ENCODE peak calls at places on chromosome 21, in seven cellular contexts. L, I, B, S, C, V and J are unnamed samples. For H3K4me1 and H3K36me3, the result is how much of the 10 kb centered on the place peaks cover.

GRCh38 chr21:39175154-39175553 is 8.1 kb downstream of the PSMG1 start:
- DNase-seq in L (no peak), I (no peak), B (no peak), S (no peak), C (no peak), V (no peak), J (no peak)

GRCh38 chr21:44931137-44931500 is 8.7 kb upstream of the SLX9 start:
- DNase-seq in L (no peak), I (no peak), B (peak), S (no peak), C (no peak), V (no peak), J (peak)

GRCh38 chr21:41810597-41810932 is 43.7 kb upstream of the RIPK4 start:
- DNase-seq in L (no peak), I (no peak), B (no peak), S (no peak), C (no peak), V (no peak), J (no peak)

GRCh38 chr21:39182484-39183271 is 573 bp downstream of the PSMG1 start:
- DNase-seq in L (no peak), I (peak), B (no peak), S (no peak), C (no peak), V (peak), J (no peak)

GRCh38 chr21:41164981-41165650 is 2.8 kb upstream of the BACE2 start:
- DNase-seq in L (peak), I (peak), B (no peak), S (no peak), C (peak), V (peak), J (no peak)

GRCh38 chr21:44982558-44983244 is 42.9 kb downstream of the SLX9 start:
- DNase-seq in L (no peak), I (no peak), B (peak), S (peak), C (peak), V (no peak), J (peak)

GRCh38 chr21:25371831-25372434 is 235.3 kb downstream of the MRPL39 start:
- DNase-seq in L (no peak), I (no peak), B (no peak), S (no peak), C (no peak), V (no peak), J (no peak)

GRCh38 chr21:41767606-41768370 is 936 bp upstream of the RIPK4 start:
- DNase-seq in L (no peak), I (no peak), B (no peak), S (no peak), C (no peak), V (no peak), J (no peak)

GRCh38 chr21:36122977-36123376 is 11.9 kb upstream of the CBR3 start:
- DNase-seq in L (no peak), I (no peak), B (no peak), S (no peak), C (no peak), V (no peak), J (no peak)

GRCh38 chr21:33685613-33686197 is 43.4 kb downstream of the ITSN1 start:
- DNase-seq in L (no peak), I (no peak), B (no peak), S (no peak), C (no peak), V (no peak), J (no peak)
- H3K4me1 ChIP-seq in L (under half), I (under half), B (under half), S (under half), C (under half), V (under half), J (under half)

GRCh38 chr21:34824314-34824713 is 155.5 kb downstream of the CLIC6 start:
- DNase-seq in L (no peak), I (no peak), B (no peak), S (no peak), C (no peak), V (no peak), J (no peak)
- H3K36me3 ChIP-seq in L (under half), I (under half), B (under half), S (under half), C (under half), V (under half), J (half or more)

GRCh38 chr21:26850116-26850643 is 5.0 kb upstream of the ADAMTS1 start:
- DNase-seq in L (no peak), I (no peak), B (no peak), S (no peak), C (no peak), V (no peak), J (no peak)
- TF ChIP-seq CTCF in L (peak), I (peak), B (peak), S (peak), C (peak), V (peak), J (peak)

GRCh38 chr21:32046191-32046590 is 173.4 kb downstream of the HUNK start:
- DNase-seq in L (no peak), I (no peak), B (no peak), S (no peak), C (no peak), V (no peak), J (no peak)
- H3K4me1 ChIP-seq in L (under half), I (under half), B (under half), S (under half), C (under half), V (under half), J (under half)

DNA sequence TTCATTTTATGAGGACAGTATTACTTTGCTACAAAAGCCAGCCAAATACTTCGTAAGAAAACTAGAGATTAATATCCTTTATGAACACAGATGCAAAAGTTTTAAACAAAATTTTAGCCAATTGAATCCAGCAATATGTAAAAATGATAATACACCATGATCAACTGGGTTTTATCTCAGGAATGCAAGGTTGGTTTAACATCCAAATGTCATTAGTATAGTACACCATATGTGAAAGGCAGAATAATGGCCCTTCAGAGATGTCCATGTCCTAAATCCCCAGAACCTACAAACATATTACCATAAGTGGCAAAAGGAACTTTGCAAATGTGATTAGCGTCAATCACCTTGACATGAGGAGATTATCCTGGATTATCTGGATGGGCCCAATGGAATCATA is 16.7 kb upstream of the KCNJ6 start:
- DNase-seq in L (no peak), I (no peak), B (no peak), S (no peak), C (no peak), V (no peak), J (no peak)
- H3K36me3 ChIP-seq in L (under half), I (under half), B (under half), S (under half), C (under half), V (under half), J (under half)

GRCh38 chr21:31498985-31499384 is 154.9 kb upstream of the TIAM1 start:
- DNase-seq in L (no peak), I (no peak), B (no peak), S (no peak), C (no peak), V (no peak), J (no peak)
- TF ChIP-seq CTCF in L (no peak), I (no peak), B (no peak), S (no peak), C (no peak), V (no peak), J (no peak)

GRCh38 chr21:46022551-46023107 is 41.1 kb downstream of the COL6A1 start:
- DNase-seq in L (no peak), I (no peak), B (peak), S (peak), C (no peak), V (peak), J (no peak)
- H3K4me1 ChIP-seq in L (under half), I (under half), B (under half), S (under half), C (under half), V (under half), J (under half)